ENCODE peak calls at places on chromosomes 12 and 14, in seven cellular contexts. One of them, this sample, is unnamed.

GRCh38 chr14:78081245-78081644 is 88.9 kb upstream of the NRXN3 start:
- DNase-seq in GM06990: no peak
- DNase-seq in BE2C: no peak
- DNase-seq in dorsolateral prefrontal cortex: no peak
- DNase-seq in lower lobe of right lung: no peak
- DNase-seq in heart left ventricle: no peak
- DNase-seq in AG09309: no peak
- DNase-seq in this sample: no peak

GRCh38 chr14:24613241-24613640 is 3.8 kb upstream of the GZMH start:
- DNase-seq in GM06990: no peak
- DNase-seq in BE2C: no peak
- DNase-seq in dorsolateral prefrontal cortex: no peak
- DNase-seq in lower lobe of right lung: no peak
- DNase-seq in heart left ventricle: no peak
- DNase-seq in AG09309: no peak
- DNase-seq in this sample: no peak

GRCh38 chr12:123388218-123388947 is 4.5 kb downstream of the KMT5A start:
- DNase-seq in GM06990: peak; percentile 78
- DNase-seq in BE2C: peak; percentile 86
- DNase-seq in dorsolateral prefrontal cortex: peak; percentile 75
- DNase-seq in lower lobe of right lung: peak; percentile 82
- DNase-seq in heart left ventricle: peak; percentile 88
- DNase-seq in AG09309: no peak
- DNase-seq in this sample: no peak

GRCh38 chr12:73383584-73384229 is 1111.5 kb downstream of the TRHDE start:
- DNase-seq in GM06990: no peak
- DNase-seq in BE2C: no peak
- DNase-seq in dorsolateral prefrontal cortex: no peak
- DNase-seq in lower lobe of right lung: no peak
- DNase-seq in heart left ventricle: no peak
- DNase-seq in AG09309: no peak
- DNase-seq in this sample: no peak

GRCh38 chr14:89240414-89240813 is 176.6 kb downstream of the FOXN3 start:
- DNase-seq in GM06990: no peak
- DNase-seq in BE2C: no peak
- DNase-seq in dorsolateral prefrontal cortex: no peak
- DNase-seq in lower lobe of right lung: no peak
- DNase-seq in heart left ventricle: no peak
- DNase-seq in AG09309: no peak
- DNase-seq in this sample: no peak

GRCh38 chr14:78403278-78403815 is 233.2 kb downstream of the NRXN3 start:
- DNase-seq in GM06990: peak; percentile 40
- DNase-seq in BE2C: no peak
- DNase-seq in dorsolateral prefrontal cortex: no peak
- DNase-seq in lower lobe of right lung: no peak
- DNase-seq in heart left ventricle: no peak
- DNase-seq in AG09309: no peak
- DNase-seq in this sample: peak; percentile 96

GRCh38 chr14:88305923-88306322 is 17.1 kb downstream of the KCNK10 start:
- DNase-seq in GM06990: no peak
- DNase-seq in BE2C: no peak
- DNase-seq in dorsolateral prefrontal cortex: no peak
- DNase-seq in lower lobe of right lung: no peak
- DNase-seq in heart left ventricle: no peak
- DNase-seq in AG09309: no peak
- DNase-seq in this sample: no peak

GRCh38 chr12:77062846-77063461 is 2.4 kb downstream of the E2F7 start:
- DNase-seq in GM06990: peak; percentile 42
- DNase-seq in BE2C: no peak
- DNase-seq in dorsolateral prefrontal cortex: no peak
- DNase-seq in lower lobe of right lung: no peak
- DNase-seq in heart left ventricle: peak; percentile 29
- DNase-seq in AG09309: no peak
- DNase-seq in this sample: no peak

GRCh38 chr12:57630891-57631433 is 2.0 kb downstream of the B4GALNT1 start:
- DNase-seq in GM06990: no peak
- DNase-seq in BE2C: no peak
- DNase-seq in dorsolateral prefrontal cortex: no peak
- DNase-seq in lower lobe of right lung: no peak
- DNase-seq in heart left ventricle: no peak
- DNase-seq in AG09309: no peak
- DNase-seq in this sample: no peak

GRCh38 chr12:7354521-7354920 is 50.6 kb downstream of the ACSM4 start:
- DNase-seq in GM06990: no peak
- DNase-seq in BE2C: no peak
- DNase-seq in dorsolateral prefrontal cortex: no peak
- DNase-seq in lower lobe of right lung: no peak
- DNase-seq in heart left ventricle: no peak
- DNase-seq in AG09309: no peak
- DNase-seq in this sample: no peak

GRCh38 chr12:52703878-52704277 is 554 bp upstream of the KRT77 start:
- DNase-seq in GM06990: no peak
- DNase-seq in BE2C: no peak
- DNase-seq in dorsolateral prefrontal cortex: no peak
- DNase-seq in lower lobe of right lung: no peak
- DNase-seq in heart left ventricle: no peak
- DNase-seq in AG09309: no peak
- DNase-seq in this sample: no peak

GRCh38 chr12:106588771-106589170 is 6.0 kb downstream of the RFX4 start:
- DNase-seq in GM06990: no peak
- DNase-seq in BE2C: no peak
- DNase-seq in dorsolateral prefrontal cortex: no peak
- DNase-seq in lower lobe of right lung: no peak
- DNase-seq in heart left ventricle: no peak
- DNase-seq in AG09309: no peak
- DNase-seq in this sample: no peak

GRCh38 chr12:27177716-27178115 is 66.4 kb upstream of the STK38L start:
- DNase-seq in GM06990: no peak
- DNase-seq in BE2C: no peak
- DNase-seq in dorsolateral prefrontal cortex: no peak
- DNase-seq in lower lobe of right lung: no peak
- DNase-seq in heart left ventricle: no peak
- DNase-seq in AG09309: no peak
- DNase-seq in this sample: no peak

GRCh38 chr14:82657186-82657675 is 1123.6 kb upstream of the SEL1L start:
- DNase-seq in GM06990: no peak
- DNase-seq in BE2C: no peak
- DNase-seq in dorsolateral prefrontal cortex: no peak
- DNase-seq in lower lobe of right lung: no peak
- DNase-seq in heart left ventricle: no peak
- DNase-seq in AG09309: no peak
- DNase-seq in this sample: no peak

GRCh38 chr14:53306267-53306721 is 153.2 kb upstream of the DDHD1 start:
- DNase-seq in GM06990: peak; percentile 24
- DNase-seq in BE2C: peak; percentile 54
- DNase-seq in dorsolateral prefrontal cortex: peak; percentile 70
- DNase-seq in lower lobe of right lung: no peak
- DNase-seq in heart left ventricle: peak; percentile 52
- DNase-seq in AG09309: no peak
- DNase-seq in this sample: peak; percentile 3

GRCh38 chr12:72025524-72025923 is 86.9 kb downstream of the TPH2 start:
- DNase-seq in GM06990: no peak
- DNase-seq in BE2C: no peak
- DNase-seq in dorsolateral prefrontal cortex: no peak
- DNase-seq in lower lobe of right lung: no peak
- DNase-seq in heart left ventricle: no peak
- DNase-seq in AG09309: no peak
- DNase-seq in this sample: no peak

GRCh38 chr14:64945431-64945830 is 2.9 kb upstream of the GPX2 start:
- DNase-seq in GM06990: no peak
- DNase-seq in BE2C: no peak
- DNase-seq in dorsolateral prefrontal cortex: no peak
- DNase-seq in lower lobe of right lung: no peak
- DNase-seq in heart left ventricle: no peak
- DNase-seq in AG09309: no peak
- DNase-seq in this sample: no peak

GRCh38 chr14:45089813-45090212 is 5.9 kb downstream of the PRPF39 start:
- DNase-seq in GM06990: peak; percentile 23
- DNase-seq in BE2C: no peak
- DNase-seq in dorsolateral prefrontal cortex: no peak
- DNase-seq in lower lobe of right lung: no peak
- DNase-seq in heart left ventricle: no peak
- DNase-seq in AG09309: no peak
- DNase-seq in this sample: no peak

GRCh38 chr14:93078830-93079229 is 36.9 kb downstream of the ITPK1 start:
- DNase-seq in GM06990: no peak
- DNase-seq in BE2C: no peak
- DNase-seq in dorsolateral prefrontal cortex: no peak
- DNase-seq in lower lobe of right lung: no peak
- DNase-seq in heart left ventricle: no peak
- DNase-seq in AG09309: peak; percentile 85
- DNase-seq in this sample: no peak

GRCh38 chr12:22453511-22453910 is 90.8 kb downstream of the C2CD5 start:
- DNase-seq in GM06990: no peak
- DNase-seq in BE2C: no peak
- DNase-seq in dorsolateral prefrontal cortex: no peak
- DNase-seq in lower lobe of right lung: no peak
- DNase-seq in heart left ventricle: no peak
- DNase-seq in AG09309: no peak
- DNase-seq in this sample: no peak

GRCh38 chr14:105867961-105868599 is 341.7 kb downstream of the TMEM121 start:
- DNase-seq in GM06990: no peak
- DNase-seq in BE2C: peak; percentile 48
- DNase-seq in dorsolateral prefrontal cortex: no peak
- DNase-seq in lower lobe of right lung: no peak
- DNase-seq in heart left ventricle: peak; percentile 3
- DNase-seq in AG09309: no peak
- DNase-seq in this sample: no peak

GRCh38 chr12:8609061-8609570 is 3.5 kb downstream of the AICDA start:
- DNase-seq in GM06990: no peak
- DNase-seq in BE2C: peak; percentile 10
- DNase-seq in dorsolateral prefrontal cortex: no peak
- DNase-seq in lower lobe of right lung: no peak
- DNase-seq in heart left ventricle: no peak
- DNase-seq in AG09309: peak; percentile 23
- DNase-seq in this sample: no peak

GRCh38 chr12:30301291-30301690 is 394.4 kb downstream of the IPO8 start:
- DNase-seq in GM06990: no peak
- DNase-seq in BE2C: no peak
- DNase-seq in dorsolateral prefrontal cortex: no peak
- DNase-seq in lower lobe of right lung: no peak
- DNase-seq in heart left ventricle: no peak
- DNase-seq in AG09309: no peak
- DNase-seq in this sample: no peak

DNA sequence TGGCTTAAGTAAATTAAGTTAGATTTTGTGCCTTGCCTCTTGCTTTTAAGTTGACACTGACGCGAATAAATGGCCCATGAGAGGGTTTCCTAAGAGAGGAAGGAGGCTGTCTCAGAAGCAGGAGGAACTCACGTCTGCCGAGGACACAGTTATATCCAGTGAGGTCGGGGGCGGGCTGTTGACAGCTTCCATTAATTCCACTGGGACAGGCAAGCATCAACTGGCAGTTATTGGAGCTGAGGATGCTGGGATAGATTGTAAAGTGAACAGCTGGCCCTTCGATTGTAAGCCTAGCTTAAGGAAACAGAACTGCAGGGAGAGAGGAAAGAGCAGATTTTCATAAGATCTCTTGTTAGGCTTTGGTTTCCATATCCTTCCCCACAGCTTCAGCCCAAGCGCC is 399.2 kb downstream of the IPO8 start:
- DNase-seq in GM06990: no peak
- DNase-seq in BE2C: peak; percentile 21
- DNase-seq in dorsolateral prefrontal cortex: no peak
- DNase-seq in lower lobe of right lung: no peak
- DNase-seq in heart left ventricle: no peak
- DNase-seq in AG09309: no peak
- DNase-seq in this sample: no peak
- TF ChIP-seq CTCF in GM06990: no peak
- TF ChIP-seq CTCF in BE2C: no peak
- TF ChIP-seq CTCF in dorsolateral prefrontal cortex: no peak
- TF ChIP-seq CTCF in lower lobe of right lung: no peak
- TF ChIP-seq CTCF in heart left ventricle: no peak
- TF ChIP-seq CTCF in AG09309: no peak
- TF ChIP-seq CTCF in this sample: no peak

DNA sequence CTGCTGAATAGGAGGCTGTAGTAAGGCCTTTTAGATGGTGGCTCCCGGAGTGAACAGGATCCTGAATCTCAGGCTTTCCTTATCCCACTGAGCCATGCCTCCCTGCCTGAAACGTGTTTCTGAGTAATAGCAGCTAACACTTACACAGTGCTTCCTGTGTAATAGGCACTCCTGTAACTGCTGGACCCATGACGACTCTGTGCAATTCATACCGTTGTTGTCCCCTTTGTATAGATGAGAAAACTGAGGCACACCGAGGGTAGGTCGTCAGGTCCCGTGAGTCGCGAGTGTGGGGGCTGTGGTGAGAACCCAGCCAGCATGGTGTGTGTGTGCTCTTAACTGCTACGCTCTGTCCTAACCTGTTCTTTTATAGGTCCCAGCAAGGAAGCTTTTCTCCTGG is 193.6 kb downstream of the CACNA1C start:
- DNase-seq in GM06990: no peak
- DNase-seq in BE2C: no peak
- DNase-seq in dorsolateral prefrontal cortex: no peak
- DNase-seq in lower lobe of right lung: no peak
- DNase-seq in heart left ventricle: no peak
- DNase-seq in AG09309: no peak
- DNase-seq in this sample: no peak
- H3K4me3 ChIP-seq in GM06990: no peak overlapping the region
- H3K4me3 ChIP-seq in BE2C: no peak overlapping the region
- H3K4me3 ChIP-seq in dorsolateral prefrontal cortex: no peak overlapping the region
- H3K4me3 ChIP-seq in lower lobe of right lung: no peak overlapping the region
- H3K4me3 ChIP-seq in heart left ventricle: no peak overlapping the region
- H3K4me3 ChIP-seq in AG09309: no peak overlapping the region
- H3K4me3 ChIP-seq in this sample: no peak overlapping the region

GRCh38 chr12:120737557-120738251 is 12.1 kb downstream of the ACADS start:
- DNase-seq in GM06990: no peak
- DNase-seq in BE2C: no peak
- DNase-seq in dorsolateral prefrontal cortex: no peak
- DNase-seq in lower lobe of right lung: no peak
- DNase-seq in heart left ventricle: no peak
- DNase-seq in AG09309: no peak
- DNase-seq in this sample: no peak
- TF ChIP-seq CTCF in GM06990: peak; percentile 37
- TF ChIP-seq CTCF in BE2C: peak; percentile 30
- TF ChIP-seq CTCF in dorsolateral prefrontal cortex: no peak
- TF ChIP-seq CTCF in lower lobe of right lung: no peak
- TF ChIP-seq CTCF in heart left ventricle: peak; percentile 13
- TF ChIP-seq CTCF in AG09309: peak; percentile 39
- TF ChIP-seq CTCF in this sample: no peak

GRCh38 chr14:61321385-61322010 is at the start of gene PRKCH:
- DNase-seq in GM06990: peak; percentile 86
- DNase-seq in BE2C: no peak
- DNase-seq in dorsolateral prefrontal cortex: no peak
- DNase-seq in lower lobe of right lung: peak; percentile 91
- DNase-seq in heart left ventricle: peak; percentile 76
- DNase-seq in AG09309: no peak
- DNase-seq in this sample: no peak

GRCh38 chr14:61320806-61321384 is 484 bp upstream of the PRKCH start:
- DNase-seq in GM06990: no peak
- DNase-seq in BE2C: no peak
- DNase-seq in dorsolateral prefrontal cortex: no peak
- DNase-seq in lower lobe of right lung: no peak
- DNase-seq in heart left ventricle: no peak
- DNase-seq in AG09309: no peak
- DNase-seq in this sample: no peak

GRCh38 chr14:61323970-61324369 is 2.6 kb downstream of the PRKCH start:
- DNase-seq in GM06990: no peak
- DNase-seq in BE2C: no peak
- DNase-seq in dorsolateral prefrontal cortex: no peak
- DNase-seq in lower lobe of right lung: no peak
- DNase-seq in heart left ventricle: no peak
- DNase-seq in AG09309: no peak
- DNase-seq in this sample: no peak

GRCh38 chr14:61322011-61322798 is 826 bp downstream of the PRKCH start:
- DNase-seq in GM06990: peak; percentile 73
- DNase-seq in BE2C: no peak
- DNase-seq in dorsolateral prefrontal cortex: no peak
- DNase-seq in lower lobe of right lung: peak; percentile 81
- DNase-seq in heart left ventricle: peak; percentile 55
- DNase-seq in AG09309: no peak
- DNase-seq in this sample: no peak

GRCh38 chr14:61322799-61323290 is 1.5 kb downstream of the PRKCH start:
- DNase-seq in GM06990: no peak
- DNase-seq in BE2C: no peak
- DNase-seq in dorsolateral prefrontal cortex: no peak
- DNase-seq in lower lobe of right lung: peak; percentile 59
- DNase-seq in heart left ventricle: no peak
- DNase-seq in AG09309: no peak
- DNase-seq in this sample: no peak
- H3K4me3 ChIP-seq in GM06990: peak overlapping the region; percentile 83
- H3K4me3 ChIP-seq in BE2C: no peak overlapping the region
- H3K4me3 ChIP-seq in dorsolateral prefrontal cortex: peak overlapping the region; percentile 51
- H3K4me3 ChIP-seq in lower lobe of right lung: peak overlapping the region; percentile 79
- H3K4me3 ChIP-seq in heart left ventricle: peak overlapping the region; percentile 79
- H3K4me3 ChIP-seq in AG09309: no peak overlapping the region
- H3K4me3 ChIP-seq in this sample: peak overlapping the region; percentile 21

This sample was measured in epithelial cell of proximal tubule.